ENCODE peak calls at places on chromosome 4, in eight cellular contexts. M is COR-L47; N is kidney; I is NCI-H1105; J is WTC11; B is HTR-8/SVneo; E is activated T-helper 1 cell treated with anti-CD3 and anti-CD28 coated beads, Interleukin-2, amount 50 U/mL, for 16 hours; Z is naive B cell. A is an unnamed sample.

GRCh38 chr4:26762650-26763049 is 98.0 kb upstream of the STIM2 start:
- DNase-seq in M (no peak), E (no peak), I (no peak), N (no peak), Z (no peak), B (no peak), J (no peak), A (no peak)

GRCh38 chr4:151801547-151802516 is 41.0 kb upstream of the GATB start:
- DNase-seq in N (no peak), E (peak), Z (peak), M (peak), I (no peak), J (peak), B (no peak), A (peak)

GRCh38 chr4:186823989-186824388 is 100.3 kb upstream of the FAT1 start:
- DNase-seq in Z (no peak), B (no peak), I (no peak), M (no peak), E (no peak), J (no peak), N (no peak), A (no peak)

GRCh38 chr4:8601556-8601955 is 9.0 kb downstream of the CPZ start:
- DNase-seq in I (no peak), N (no peak), J (no peak), M (no peak), B (no peak), Z (no peak), E (no peak), A (no peak)

GRCh38 chr4:151417766-151418376 is 8.9 kb downstream of the FHIP1A start:
- DNase-seq in I (no peak), M (no peak), B (no peak), N (no peak), Z (no peak), E (no peak), J (no peak), A (no peak)

GRCh38 chr4:173527103-173527876 is 2.7 kb downstream of the HAND2 start:
- DNase-seq in B (no peak), J (peak), I (no peak), E (no peak), M (no peak), Z (no peak), N (no peak), A (no peak)

GRCh38 chr4:108885211-108885610 is 122.4 kb upstream of the ETNPPL start:
- DNase-seq in M (no peak), N (no peak), I (no peak), E (no peak), Z (no peak), J (no peak), B (no peak), A (no peak)

GRCh38 chr4:184383497-184384055 is 90.8 kb downstream of the IRF2 start:
- DNase-seq in J (no peak), B (peak), M (no peak), E (no peak), N (no peak), Z (no peak), I (no peak), A (no peak)

A was measured in activated CD4-positive, CD25-positive, alpha-beta regulatory T cell treated with anti-CD3 and anti-CD28 coated beads, Interleukin-2, amount 50 U/mL, for 16 hours.